ENCODE peak calls at places on chromosomes 5 and 9, in seven cellular contexts. One of them, this sample, is unnamed. For H3K36me3, the result is how much of the 10 kb centered on the place peaks cover.

GRCh38 chr9:116816484-116816883 is 129.4 kb downstream of the TRIM32 start:
- DNase-seq in cardiac muscle cell: no peak
- DNase-seq in CD8-positive, alpha-beta T cell: no peak
- DNase-seq in SK-N-SH: no peak
- DNase-seq in CD4-positive, CD25-positive, alpha-beta regulatory T cell: no peak
- DNase-seq in CD4-positive, alpha-beta memory T cell: no peak
- DNase-seq in brain microvascular endothelial cell: no peak
- DNase-seq in this sample: no peak

GRCh38 chr9:121034529-121034928 is 15.5 kb downstream of the C5 start:
- DNase-seq in cardiac muscle cell: no peak
- DNase-seq in CD8-positive, alpha-beta T cell: no peak
- DNase-seq in SK-N-SH: no peak
- DNase-seq in CD4-positive, CD25-positive, alpha-beta regulatory T cell: no peak
- DNase-seq in CD4-positive, alpha-beta memory T cell: no peak
- DNase-seq in brain microvascular endothelial cell: no peak
- DNase-seq in this sample: no peak

GRCh38 chr5:72106922-72107873 is at the start of gene MAP1B:
- DNase-seq in cardiac muscle cell: peak
- DNase-seq in CD8-positive, alpha-beta T cell: no peak
- DNase-seq in SK-N-SH: peak
- DNase-seq in CD4-positive, CD25-positive, alpha-beta regulatory T cell: no peak
- DNase-seq in CD4-positive, alpha-beta memory T cell: no peak
- DNase-seq in brain microvascular endothelial cell: peak
- DNase-seq in this sample: no peak

GRCh38 chr5:119341452-119342349 is 14.1 kb upstream of the TNFAIP8 start:
- DNase-seq in cardiac muscle cell: no peak
- DNase-seq in CD8-positive, alpha-beta T cell: no peak
- DNase-seq in SK-N-SH: no peak
- DNase-seq in CD4-positive, CD25-positive, alpha-beta regulatory T cell: no peak
- DNase-seq in CD4-positive, alpha-beta memory T cell: no peak
- DNase-seq in brain microvascular endothelial cell: no peak
- DNase-seq in this sample: no peak

GRCh38 chr5:37060030-37060429 is 183.5 kb downstream of the NIPBL start:
- DNase-seq in cardiac muscle cell: no peak
- DNase-seq in CD8-positive, alpha-beta T cell: no peak
- DNase-seq in SK-N-SH: no peak
- DNase-seq in CD4-positive, CD25-positive, alpha-beta regulatory T cell: no peak
- DNase-seq in CD4-positive, alpha-beta memory T cell: no peak
- DNase-seq in brain microvascular endothelial cell: no peak
- DNase-seq in this sample: no peak

GRCh38 chr9:36137392-36138004 is 965 bp downstream of the GLIPR2 start:
- DNase-seq in cardiac muscle cell: peak
- DNase-seq in CD8-positive, alpha-beta T cell: no peak
- DNase-seq in SK-N-SH: peak
- DNase-seq in CD4-positive, CD25-positive, alpha-beta regulatory T cell: no peak
- DNase-seq in CD4-positive, alpha-beta memory T cell: no peak
- DNase-seq in brain microvascular endothelial cell: no peak
- DNase-seq in this sample: no peak

GRCh38 chr9:95124582-95125359 is 192.7 kb downstream of the FANCC start:
- DNase-seq in cardiac muscle cell: no peak
- DNase-seq in CD8-positive, alpha-beta T cell: no peak
- DNase-seq in SK-N-SH: peak
- DNase-seq in CD4-positive, CD25-positive, alpha-beta regulatory T cell: no peak
- DNase-seq in CD4-positive, alpha-beta memory T cell: no peak
- DNase-seq in brain microvascular endothelial cell: no peak
- DNase-seq in this sample: no peak

GRCh38 chr9:102974530-102974929 is 20.6 kb upstream of the CYLC2 start:
- DNase-seq in cardiac muscle cell: no peak
- DNase-seq in CD8-positive, alpha-beta T cell: no peak
- DNase-seq in SK-N-SH: no peak
- DNase-seq in CD4-positive, CD25-positive, alpha-beta regulatory T cell: no peak
- DNase-seq in CD4-positive, alpha-beta memory T cell: no peak
- DNase-seq in brain microvascular endothelial cell: peak
- DNase-seq in this sample: no peak

GRCh38 chr9:6938873-6939272 is 181.1 kb downstream of the KDM4C start:
- DNase-seq in cardiac muscle cell: no peak
- DNase-seq in CD8-positive, alpha-beta T cell: no peak
- DNase-seq in SK-N-SH: no peak
- DNase-seq in CD4-positive, CD25-positive, alpha-beta regulatory T cell: no peak
- DNase-seq in CD4-positive, alpha-beta memory T cell: no peak
- DNase-seq in brain microvascular endothelial cell: peak
- DNase-seq in this sample: no peak

GRCh38 chr9:3074247-3074646 is 230.4 kb upstream of the PUM3 start:
- DNase-seq in cardiac muscle cell: no peak
- DNase-seq in CD8-positive, alpha-beta T cell: no peak
- DNase-seq in SK-N-SH: no peak
- DNase-seq in CD4-positive, CD25-positive, alpha-beta regulatory T cell: no peak
- DNase-seq in CD4-positive, alpha-beta memory T cell: no peak
- DNase-seq in brain microvascular endothelial cell: no peak
- DNase-seq in this sample: no peak

GRCh38 chr9:123081824-123082223 is 48.4 kb downstream of the GPR21 start:
- DNase-seq in cardiac muscle cell: peak
- DNase-seq in CD8-positive, alpha-beta T cell: no peak
- DNase-seq in SK-N-SH: peak
- DNase-seq in CD4-positive, CD25-positive, alpha-beta regulatory T cell: no peak
- DNase-seq in CD4-positive, alpha-beta memory T cell: peak
- DNase-seq in brain microvascular endothelial cell: peak
- DNase-seq in this sample: no peak

GRCh38 chr9:131839281-131840084 is 99.6 kb upstream of the RAPGEF1 start:
- DNase-seq in cardiac muscle cell: peak
- DNase-seq in CD8-positive, alpha-beta T cell: no peak
- DNase-seq in SK-N-SH: no peak
- DNase-seq in CD4-positive, CD25-positive, alpha-beta regulatory T cell: peak
- DNase-seq in CD4-positive, alpha-beta memory T cell: peak
- DNase-seq in brain microvascular endothelial cell: peak
- DNase-seq in this sample: no peak

GRCh38 chr9:89601856-89602562 is 2.8 kb upstream of the GADD45G start:
- DNase-seq in cardiac muscle cell: no peak
- DNase-seq in CD8-positive, alpha-beta T cell: no peak
- DNase-seq in SK-N-SH: no peak
- DNase-seq in CD4-positive, CD25-positive, alpha-beta regulatory T cell: no peak
- DNase-seq in CD4-positive, alpha-beta memory T cell: no peak
- DNase-seq in brain microvascular endothelial cell: no peak
- DNase-seq in this sample: no peak

GRCh38 chr9:97557606-97558095 is 56.2 kb downstream of the TMOD1 start:
- DNase-seq in cardiac muscle cell: peak
- DNase-seq in CD8-positive, alpha-beta T cell: no peak
- DNase-seq in SK-N-SH: peak
- DNase-seq in CD4-positive, CD25-positive, alpha-beta regulatory T cell: no peak
- DNase-seq in CD4-positive, alpha-beta memory T cell: no peak
- DNase-seq in brain microvascular endothelial cell: no peak
- DNase-seq in this sample: no peak

GRCh38 chr9:134333874-134334581 is 7.8 kb downstream of the RXRA start:
- DNase-seq in cardiac muscle cell: no peak
- DNase-seq in CD8-positive, alpha-beta T cell: no peak
- DNase-seq in SK-N-SH: no peak
- DNase-seq in CD4-positive, CD25-positive, alpha-beta regulatory T cell: no peak
- DNase-seq in CD4-positive, alpha-beta memory T cell: no peak
- DNase-seq in brain microvascular endothelial cell: no peak
- DNase-seq in this sample: no peak

GRCh38 chr5:120083851-120084615 is 380.1 kb upstream of the PRR16 start:
- DNase-seq in cardiac muscle cell: no peak
- DNase-seq in CD8-positive, alpha-beta T cell: no peak
- DNase-seq in SK-N-SH: no peak
- DNase-seq in CD4-positive, CD25-positive, alpha-beta regulatory T cell: no peak
- DNase-seq in CD4-positive, alpha-beta memory T cell: no peak
- DNase-seq in brain microvascular endothelial cell: no peak
- DNase-seq in this sample: no peak

GRCh38 chr5:149618581-149619248 is 37.4 kb downstream of the ARHGEF37 start:
- DNase-seq in cardiac muscle cell: peak
- DNase-seq in CD8-positive, alpha-beta T cell: no peak
- DNase-seq in SK-N-SH: peak
- DNase-seq in CD4-positive, CD25-positive, alpha-beta regulatory T cell: no peak
- DNase-seq in CD4-positive, alpha-beta memory T cell: no peak
- DNase-seq in brain microvascular endothelial cell: peak
- DNase-seq in this sample: peak

GRCh38 chr5:180034564-180034963 is 37.0 kb downstream of the RNF130 start:
- DNase-seq in cardiac muscle cell: no peak
- DNase-seq in CD8-positive, alpha-beta T cell: no peak
- DNase-seq in SK-N-SH: no peak
- DNase-seq in CD4-positive, CD25-positive, alpha-beta regulatory T cell: no peak
- DNase-seq in CD4-positive, alpha-beta memory T cell: no peak
- DNase-seq in brain microvascular endothelial cell: peak
- DNase-seq in this sample: no peak

GRCh38 chr5:173689171-173689676 is 72.8 kb upstream of the BOD1 start:
- DNase-seq in cardiac muscle cell: peak
- DNase-seq in CD8-positive, alpha-beta T cell: no peak
- DNase-seq in SK-N-SH: no peak
- DNase-seq in CD4-positive, CD25-positive, alpha-beta regulatory T cell: no peak
- DNase-seq in CD4-positive, alpha-beta memory T cell: no peak
- DNase-seq in brain microvascular endothelial cell: no peak
- DNase-seq in this sample: no peak

GRCh38 chr5:322281-322941 is 897 bp downstream of the AHRR start:
- DNase-seq in cardiac muscle cell: peak
- DNase-seq in CD8-positive, alpha-beta T cell: no peak
- DNase-seq in SK-N-SH: no peak
- DNase-seq in CD4-positive, CD25-positive, alpha-beta regulatory T cell: no peak
- DNase-seq in CD4-positive, alpha-beta memory T cell: no peak
- DNase-seq in brain microvascular endothelial cell: no peak
- DNase-seq in this sample: no peak

DNA sequence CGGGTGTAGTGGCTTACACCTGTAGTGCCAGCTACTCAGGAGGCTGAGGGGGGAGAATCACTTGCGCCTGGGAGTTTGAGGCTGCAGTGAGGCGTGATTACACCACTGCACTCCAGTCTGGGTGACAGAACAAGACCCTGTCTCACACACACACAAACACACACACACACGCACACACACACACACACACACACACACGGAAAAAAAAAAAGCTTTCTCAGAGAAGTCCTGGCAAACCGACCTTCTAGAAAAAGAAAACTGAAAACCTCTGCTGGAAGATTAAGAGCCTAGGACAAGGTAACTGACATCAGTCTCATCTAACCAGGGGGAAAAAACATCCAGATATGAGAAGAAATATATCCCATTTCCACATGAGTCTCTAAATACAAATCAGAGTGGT is 140.3 kb upstream of the RETREG1 start:
- DNase-seq in cardiac muscle cell: no peak
- DNase-seq in CD8-positive, alpha-beta T cell: no peak
- DNase-seq in SK-N-SH: no peak
- DNase-seq in CD4-positive, CD25-positive, alpha-beta regulatory T cell: no peak
- DNase-seq in CD4-positive, alpha-beta memory T cell: no peak
- DNase-seq in brain microvascular endothelial cell: no peak
- DNase-seq in this sample: no peak
- H3K36me3 ChIP-seq in cardiac muscle cell: under half
- H3K36me3 ChIP-seq in CD8-positive, alpha-beta T cell: under half
- H3K36me3 ChIP-seq in SK-N-SH: half or more
- H3K36me3 ChIP-seq in CD4-positive, CD25-positive, alpha-beta regulatory T cell: under half
- H3K36me3 ChIP-seq in CD4-positive, alpha-beta memory T cell: under half
- H3K36me3 ChIP-seq in brain microvascular endothelial cell: half or more
- H3K36me3 ChIP-seq in this sample: half or more

GRCh38 chr5:141493500-141494422 is 4.9 kb downstream of the PCDHGC5 start:
- DNase-seq in cardiac muscle cell: peak
- DNase-seq in CD8-positive, alpha-beta T cell: no peak
- DNase-seq in SK-N-SH: no peak
- DNase-seq in CD4-positive, CD25-positive, alpha-beta regulatory T cell: no peak
- DNase-seq in CD4-positive, alpha-beta memory T cell: no peak
- DNase-seq in brain microvascular endothelial cell: peak
- DNase-seq in this sample: no peak

GRCh38 chr5:141496038-141496437 is 7.2 kb downstream of the PCDHGC5 start:
- DNase-seq in cardiac muscle cell: peak
- DNase-seq in CD8-positive, alpha-beta T cell: no peak
- DNase-seq in SK-N-SH: no peak
- DNase-seq in CD4-positive, CD25-positive, alpha-beta regulatory T cell: no peak
- DNase-seq in CD4-positive, alpha-beta memory T cell: no peak
- DNase-seq in brain microvascular endothelial cell: peak
- DNase-seq in this sample: no peak

GRCh38 chr5:141495456-141495811 is 6.6 kb downstream of the PCDHGC5 start:
- DNase-seq in cardiac muscle cell: no peak
- DNase-seq in CD8-positive, alpha-beta T cell: no peak
- DNase-seq in SK-N-SH: no peak
- DNase-seq in CD4-positive, CD25-positive, alpha-beta regulatory T cell: no peak
- DNase-seq in CD4-positive, alpha-beta memory T cell: no peak
- DNase-seq in brain microvascular endothelial cell: no peak
- DNase-seq in this sample: no peak

GRCh38 chr5:141492168-141492885 is 3.4 kb downstream of the PCDHGC5 start:
- DNase-seq in cardiac muscle cell: no peak
- DNase-seq in CD8-positive, alpha-beta T cell: no peak
- DNase-seq in SK-N-SH: no peak
- DNase-seq in CD4-positive, CD25-positive, alpha-beta regulatory T cell: no peak
- DNase-seq in CD4-positive, alpha-beta memory T cell: peak
- DNase-seq in brain microvascular endothelial cell: no peak
- DNase-seq in this sample: no peak

GRCh38 chr5:141494761-141495455 is 6.0 kb downstream of the PCDHGC5 start:
- DNase-seq in cardiac muscle cell: no peak
- DNase-seq in CD8-positive, alpha-beta T cell: no peak
- DNase-seq in SK-N-SH: no peak
- DNase-seq in CD4-positive, CD25-positive, alpha-beta regulatory T cell: no peak
- DNase-seq in CD4-positive, alpha-beta memory T cell: no peak
- DNase-seq in brain microvascular endothelial cell: no peak
- DNase-seq in this sample: no peak
- H3K4me3 ChIP-seq in cardiac muscle cell: no peak
- H3K4me3 ChIP-seq in CD8-positive, alpha-beta T cell: no peak
- H3K4me3 ChIP-seq in SK-N-SH: no peak
- H3K4me3 ChIP-seq in CD4-positive, CD25-positive, alpha-beta regulatory T cell: no peak
- H3K4me3 ChIP-seq in CD4-positive, alpha-beta memory T cell: no peak
- H3K4me3 ChIP-seq in brain microvascular endothelial cell: peak
- H3K4me3 ChIP-seq in this sample: no peak

DNA sequence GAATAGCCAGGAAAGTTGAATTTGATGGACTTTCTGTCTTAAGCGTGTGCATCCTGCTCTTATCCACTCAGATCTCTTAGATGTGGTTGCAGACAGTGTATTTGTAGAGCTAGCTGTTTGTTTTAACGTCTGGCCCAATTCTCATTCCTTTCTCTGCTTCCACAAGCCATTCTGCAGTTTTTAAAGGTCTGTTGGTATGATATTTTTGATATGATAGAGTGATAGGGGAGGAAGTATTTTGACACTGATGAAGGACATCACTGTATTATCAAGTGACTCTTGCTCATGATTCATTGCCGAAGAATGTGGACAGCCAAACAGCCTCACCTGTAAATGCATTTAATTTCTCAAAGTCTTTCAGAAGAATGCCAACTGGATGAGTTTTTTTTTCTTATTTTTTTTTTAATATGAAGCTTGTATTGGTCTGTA is 4.5 kb downstream of the TJP2 start:
- DNase-seq in cardiac muscle cell: no peak
- DNase-seq in CD8-positive, alpha-beta T cell: no peak
- DNase-seq in SK-N-SH: no peak
- DNase-seq in CD4-positive, CD25-positive, alpha-beta regulatory T cell: no peak
- DNase-seq in CD4-positive, alpha-beta memory T cell: peak
- DNase-seq in brain microvascular endothelial cell: peak
- DNase-seq in this sample: no peak
- H3K27ac ChIP-seq in cardiac muscle cell: no peak
- H3K27ac ChIP-seq in CD8-positive, alpha-beta T cell: no peak
- H3K27ac ChIP-seq in SK-N-SH: peak
- H3K27ac ChIP-seq in CD4-positive, CD25-positive, alpha-beta regulatory T cell: no peak
- H3K27ac ChIP-seq in CD4-positive, alpha-beta memory T cell: no peak
- H3K27ac ChIP-seq in brain microvascular endothelial cell: peak
- H3K27ac ChIP-seq in this sample: peak

DNA sequence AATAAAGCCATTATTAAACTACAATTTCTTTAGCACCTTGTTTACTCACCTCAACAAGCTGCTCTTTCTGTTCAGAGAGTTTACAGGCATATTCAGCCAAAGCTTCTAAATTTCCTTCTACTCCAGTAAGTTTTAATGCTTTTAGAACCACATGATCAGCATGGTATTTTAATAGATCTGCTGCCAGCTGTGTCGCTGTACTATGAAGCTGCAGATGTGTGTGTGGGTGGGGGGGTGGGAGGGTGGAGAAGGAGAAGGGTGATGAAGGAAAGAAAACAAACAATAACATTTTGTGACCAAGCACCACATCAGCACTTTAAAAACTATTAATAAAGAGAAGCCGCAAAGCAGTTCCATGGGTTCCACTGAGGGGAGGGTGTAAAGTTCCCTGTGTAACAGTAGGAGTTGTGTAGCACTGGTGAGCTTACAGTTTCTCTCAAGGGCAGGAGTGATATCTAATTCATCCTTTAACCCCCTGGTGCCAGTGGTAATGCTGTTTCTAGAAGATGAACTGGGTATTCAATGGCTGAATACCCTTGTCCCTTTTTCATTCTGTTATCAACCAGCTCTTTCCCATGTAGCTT is 38.5 kb downstream of the ABITRAM start:
- DNase-seq in cardiac muscle cell: no peak
- DNase-seq in CD8-positive, alpha-beta T cell: no peak
- DNase-seq in SK-N-SH: no peak
- DNase-seq in CD4-positive, CD25-positive, alpha-beta regulatory T cell: no peak
- DNase-seq in CD4-positive, alpha-beta memory T cell: no peak
- DNase-seq in brain microvascular endothelial cell: no peak
- DNase-seq in this sample: no peak
- H3K36me3 ChIP-seq in cardiac muscle cell: under half
- H3K36me3 ChIP-seq in CD8-positive, alpha-beta T cell: under half
- H3K36me3 ChIP-seq in SK-N-SH: half or more
- H3K36me3 ChIP-seq in CD4-positive, CD25-positive, alpha-beta regulatory T cell: under half
- H3K36me3 ChIP-seq in CD4-positive, alpha-beta memory T cell: under half
- H3K36me3 ChIP-seq in brain microvascular endothelial cell: under half
- H3K36me3 ChIP-seq in this sample: half or more